ENCODE peak calls at places on chromosomes 6 and 20, in nine cellular contexts. I is foreskin keratinocyte, E is endothelial cell of umbilical vein, D is ovary, P is stomach, K is upper lobe of right lung, N is dorsolateral prefrontal cortex, X is psoas muscle, O is IMR-90. W is an unnamed sample. For H3K27me3, the result is how much of the 10 kb centered on the place peaks cover.

GRCh38 chr6:143053856-143054255 is 6.8 kb upstream of the AIG1 start:
- DNase-seq in I (no peak), E (no peak), D (no peak), P (no peak), K (no peak), N (no peak), X (no peak), O (no peak), W (no peak)

GRCh38 chr20:18176318-18176785 is 38.7 kb downstream of the KAT14 start:
- DNase-seq in I (no peak), E (no peak), D (no peak), P (no peak), K (no peak), N (no peak), X (no peak), O (no peak), W (no peak)

GRCh38 chr20:2210646-2211556 is 84.9 kb upstream of the TGM3 start:
- DNase-seq in I (peak), E (peak), D (no peak), P (no peak), K (no peak), N (peak), X (no peak), O (peak), W (no peak)

GRCh38 chr20:34980543-34981213 is 25.0 kb downstream of the MYH7B start:
- DNase-seq in I (no peak), E (no peak), D (no peak), P (no peak), K (no peak), N (peak), X (peak), O (peak), W (no peak)

GRCh38 chr20:53708129-53708968 is 114.7 kb upstream of the ZNF217 start:
- DNase-seq in I (no peak), E (no peak), D (no peak), P (no peak), K (no peak), N (no peak), X (no peak), O (peak), W (peak)

GRCh38 chr6:155419161-155419560 is 36.5 kb downstream of the NOX3 start:
- DNase-seq in I (no peak), E (no peak), D (no peak), P (no peak), K (no peak), N (no peak), X (no peak), O (peak), W (no peak)

GRCh38 chr6:143674466-143675114 is 3.2 kb upstream of the PHACTR2 start:
- DNase-seq in I (no peak), E (no peak), D (no peak), P (no peak), K (no peak), N (no peak), X (no peak), O (peak), W (no peak)

GRCh38 chr20:64254571-64255360 is 782 bp upstream of the PCMTD2 start:
- DNase-seq in I (no peak), E (no peak), D (no peak), P (no peak), K (no peak), N (no peak), X (no peak), O (no peak), W (no peak)

GRCh38 chr6:35787266-35788218 is 6.7 kb downstream of the CLPSL1 start:
- DNase-seq in I (no peak), E (no peak), D (no peak), P (no peak), K (peak), N (no peak), X (no peak), O (no peak), W (no peak)

GRCh38 chr20:54362283-54362682 is 113.1 kb upstream of the DOK5 start:
- DNase-seq in I (no peak), E (no peak), D (no peak), P (no peak), K (no peak), N (no peak), X (no peak), O (no peak), W (no peak)

GRCh38 chr6:70219943-70220613 is 82.8 kb downstream of the COL9A1 start:
- DNase-seq in I (no peak), E (no peak), D (no peak), P (no peak), K (no peak), N (no peak), X (no peak), O (no peak), W (no peak)

GRCh38 chr6:56259682-56260081 is 12.3 kb upstream of the COL21A1 start:
- DNase-seq in I (no peak), E (peak), D (no peak), P (no peak), K (no peak), N (no peak), X (no peak), O (peak), W (no peak)

GRCh38 chr6:158715330-158716311 is 65.8 kb downstream of the SYTL3 start:
- DNase-seq in I (no peak), E (no peak), D (no peak), P (no peak), K (peak), N (no peak), X (no peak), O (no peak), W (no peak)

GRCh38 chr6:158713469-158713868 is 63.6 kb downstream of the SYTL3 start:
- DNase-seq in I (no peak), E (no peak), D (no peak), P (no peak), K (no peak), N (no peak), X (no peak), O (no peak), W (no peak)

GRCh38 chr6:158717341-158718328 is 67.8 kb downstream of the SYTL3 start:
- DNase-seq in I (no peak), E (no peak), D (no peak), P (no peak), K (no peak), N (no peak), X (no peak), O (no peak), W (no peak)

GRCh38 chr6:158722176-158722729 is 72.4 kb downstream of the SYTL3 start:
- DNase-seq in I (no peak), E (no peak), D (no peak), P (no peak), K (no peak), N (no peak), X (no peak), O (no peak), W (no peak)

GRCh38 chr6:158718431-158719126 is 68.7 kb downstream of the SYTL3 start:
- DNase-seq in I (no peak), E (peak), D (no peak), P (peak), K (no peak), N (no peak), X (no peak), O (no peak), W (no peak)
- TF ChIP-seq CTCF in I (peak), E (peak), D (no peak), P (peak), K (peak), N (no peak), X (peak), O (peak), W (no peak)

DNA sequence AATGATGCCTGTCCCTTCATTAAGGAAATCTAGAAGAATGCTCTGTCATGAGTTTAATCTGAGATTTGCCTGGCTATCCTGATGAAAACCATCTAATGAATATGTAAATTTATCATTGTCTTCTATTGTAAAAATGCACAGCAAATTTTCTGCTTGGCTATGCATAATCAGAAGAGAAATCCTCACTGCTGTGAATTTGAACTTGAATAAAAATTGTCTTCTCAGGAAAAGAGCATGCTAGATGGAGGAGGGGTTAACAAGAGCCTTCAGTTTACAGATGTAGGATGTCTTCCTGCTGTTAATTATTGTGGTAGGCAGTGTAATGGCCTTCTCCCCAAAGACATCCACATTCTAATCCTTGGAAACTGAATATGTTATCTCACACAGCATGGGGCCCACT is 45.8 kb downstream of the ANKEF1 start:
- DNase-seq in I (no peak), E (no peak), D (no peak), P (no peak), K (no peak), N (no peak), X (no peak), O (no peak), W (no peak)
- H3K27me3 ChIP-seq in I (under half), E (under half), D (under half), P (under half), K (under half), N (under half), X (under half), O (under half), W (under half)

GRCh38 chr6:42569102-42570028 is 5.5 kb downstream of the UBR2 start:
- DNase-seq in I (peak), E (peak), D (no peak), P (no peak), K (no peak), N (no peak), X (no peak), O (peak), W (no peak)
- H3K27ac ChIP-seq in I (peak), E (peak), D (no peak), P (no peak), K (peak), N (no peak), X (peak), O (no peak), W (no peak)

GRCh38 chr20:37903317-37904007 is 535 bp downstream of the VSTM2L start:
- DNase-seq in I (no peak), E (no peak), D (no peak), P (no peak), K (no peak), N (no peak), X (no peak), O (no peak), W (no peak)
- TF ChIP-seq CTCF in I (peak), E (peak), D (no peak), P (no peak), K (peak), N (peak), X (peak), O (peak), W (no peak)

GRCh38 chr20:62447143-62447869 is 20.0 kb upstream of the RBBP8NL start:
- DNase-seq in I (no peak), E (no peak), D (no peak), P (no peak), K (no peak), N (no peak), X (no peak), O (no peak), W (no peak)
- H3K27me3 ChIP-seq in I (under half), E (under half), D (under half), P (half or more), K (under half), N (under half), X (under half), O (under half), W (under half)

DNA sequence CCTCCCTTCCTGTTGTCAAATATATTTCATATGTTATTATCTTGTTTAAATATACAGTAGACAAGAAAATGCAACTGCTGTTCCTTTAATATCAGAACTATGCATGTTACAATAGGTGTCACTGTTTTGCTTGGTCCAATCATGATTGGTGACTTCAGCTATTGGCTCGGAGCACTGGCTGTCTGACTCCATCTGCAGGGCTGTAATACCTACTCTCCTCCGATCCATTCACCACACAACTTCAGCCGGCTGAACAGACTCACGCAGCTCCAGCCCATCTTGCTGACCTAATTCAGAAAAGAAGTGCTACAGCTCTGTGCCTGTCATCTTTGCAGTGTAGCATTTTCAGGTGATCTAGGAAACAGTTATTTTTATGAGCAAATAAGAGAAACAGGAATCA is at the start of gene BTBD3:
- DNase-seq in I (no peak), E (peak), D (peak), P (peak), K (no peak), N (peak), X (peak), O (peak), W (no peak)
- H3K27ac ChIP-seq in I (no peak), E (no peak), D (no peak), P (peak), K (peak), N (peak), X (peak), O (peak), W (no peak)

GRCh38 chr6:22906091-22906549 is 336.8 kb downstream of the HDGFL1 start:
- DNase-seq in I (no peak), E (peak), D (no peak), P (no peak), K (no peak), N (no peak), X (no peak), O (no peak), W (no peak)
- TF ChIP-seq CTCF in I (peak), E (peak), D (peak), P (no peak), K (peak), N (no peak), X (peak), O (peak), W (no peak)

DNA sequence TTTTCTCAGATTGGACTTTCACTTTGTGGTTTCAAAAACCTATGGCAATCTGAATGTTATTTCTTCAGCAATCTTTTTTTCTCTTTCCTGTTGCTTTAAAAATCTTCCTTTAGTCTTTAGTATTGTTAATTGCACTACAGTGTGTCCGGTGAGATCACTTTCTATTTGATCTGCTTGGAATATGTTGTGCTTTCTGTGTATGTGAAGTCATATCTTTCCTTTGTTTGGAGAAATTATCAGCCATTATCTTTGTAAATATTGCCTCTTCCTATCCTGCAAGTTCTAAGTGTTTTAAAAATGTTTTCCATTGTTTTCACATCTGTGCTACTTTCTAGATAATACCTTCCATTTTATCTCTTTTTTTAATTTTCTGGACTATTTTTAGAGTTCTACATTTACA is 171.4 kb upstream of the PRSS16 start:
- DNase-seq in I (no peak), E (no peak), D (no peak), P (no peak), K (no peak), N (no peak), X (no peak), O (no peak), W (no peak)
- H3K27me3 ChIP-seq in I (under half), E (under half), D (under half), P (half or more), K (under half), N (under half), X (under half), O (under half), W (under half)

DNA sequence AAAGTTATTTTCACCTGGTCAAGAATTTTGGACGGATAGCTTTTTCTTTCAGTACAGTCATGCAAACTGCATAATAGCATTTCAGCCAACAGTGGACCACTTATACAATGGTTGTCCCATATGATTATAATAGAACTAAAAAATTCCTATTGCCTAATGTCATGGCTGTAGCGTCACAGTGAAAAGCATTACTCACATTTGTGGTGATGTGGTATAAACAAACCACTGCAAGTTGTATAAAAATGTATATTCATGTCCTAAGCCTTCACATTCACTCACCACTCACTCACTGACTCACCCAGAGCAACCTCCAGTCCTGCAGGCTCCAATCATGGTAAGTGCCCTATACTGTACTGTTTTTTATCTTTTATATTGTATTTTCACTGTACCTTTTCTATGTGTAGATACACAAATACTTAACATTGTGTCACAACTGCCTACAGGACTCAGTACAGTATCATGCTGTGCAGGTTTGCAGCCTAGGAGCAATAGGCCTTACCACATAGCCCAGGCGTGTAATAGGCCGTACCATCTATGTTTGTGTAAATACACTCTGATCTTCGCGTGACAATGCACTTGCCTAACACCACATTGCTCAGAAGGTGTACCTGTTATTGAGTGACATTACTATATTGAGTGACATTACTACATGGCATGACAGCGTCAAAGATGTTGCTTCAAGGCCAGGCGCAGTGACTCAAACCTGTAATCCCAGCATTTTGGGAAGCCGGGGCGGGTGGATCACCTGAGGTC is 17.9 kb downstream of the ABHD12 start:
- DNase-seq in I (peak), E (no peak), D (no peak), P (no peak), K (no peak), N (no peak), X (no peak), O (peak), W (no peak)
- H3K27ac ChIP-seq in I (no peak), E (no peak), D (no peak), P (no peak), K (no peak), N (no peak), X (no peak), O (peak), W (no peak)

W was measured in CD4-positive, alpha-beta T cell.